ENCODE peak calls at places on chromosomes 16 and 17, in seven cellular contexts. R, K, G, P, M, A and F are unnamed samples.

GRCh38 chr16:23432176-23433128 is 20.5 kb downstream of the COG7 start:
- DNase-seq in R (no peak), M (peak; percentile 14), K (no peak), G (no peak), A (no peak), P (peak; percentile 10), F (no peak)

GRCh38 chr17:16377804-16378400 is 3.0 kb upstream of the UBB start:
- DNase-seq in R (no peak), M (peak; percentile 81), A (no peak), G (peak; percentile 65), K (no peak), P (no peak), F (no peak)

GRCh38 chr17:57288034-57288752 is 31.9 kb downstream of the MSI2 start:
- DNase-seq in M (peak; percentile 24), R (no peak), P (no peak), K (no peak), A (no peak), G (peak; percentile 45), F (no peak)

GRCh38 chr17:80468222-80468621 is 8.2 kb downstream of the NPTX1 start:
- DNase-seq in A (no peak), P (no peak), M (no peak), G (peak; percentile 32), K (no peak), R (no peak), F (no peak)

GRCh38 chr17:41654134-41654907 is 29.9 kb upstream of the KRT17 start:
- DNase-seq in K (no peak), M (no peak), G (no peak), A (no peak), P (no peak), R (no peak), F (no peak)

GRCh38 chr17:7020894-7021664 is 1.8 kb upstream of the BCL6B start:
- DNase-seq in K (no peak), R (no peak), A (no peak), M (no peak), G (no peak), P (no peak), F (no peak)

GRCh38 chr17:75755205-75755901 is 9.6 kb downstream of the GALK1 start:
- DNase-seq in A (peak; percentile 42), K (no peak), P (peak; percentile 49), G (no peak), M (no peak), R (no peak), F (no peak)

GRCh38 chr16:11128211-11129123 is 127.5 kb downstream of the SOCS1 start:
- DNase-seq in K (no peak), P (peak; percentile 68), A (no peak), G (no peak), R (peak; percentile 72), M (peak; percentile 62), F (no peak)

GRCh38 chr17:82216301-82217119 is 3.9 kb upstream of the CCDC57 start:
- DNase-seq in R (no peak), G (peak; percentile 77), A (peak; percentile 79), K (no peak), P (peak; percentile 95), M (peak; percentile 82), F (no peak)

GRCh38 chr17:1629647-1630310 is 1.1 kb upstream of the SLC43A2 start:
- DNase-seq in P (peak; percentile 46), R (peak; percentile 45), G (peak; percentile 59), M (peak; percentile 33), K (no peak), A (peak; percentile 92), F (peak; percentile 46)

GRCh38 chr17:38560503-38561318 is 45.0 kb downstream of the SRCIN1 start:
- DNase-seq in P (no peak), M (peak; percentile 40), K (no peak), G (peak; percentile 57), R (no peak), A (peak; percentile 55), F (no peak)

GRCh38 chr17:18247613-18248001 is 10.9 kb downstream of the FLII start:
- DNase-seq in M (no peak), G (peak; percentile 23), K (no peak), R (no peak), P (no peak), A (no peak), F (no peak)

GRCh38 chr17:77735341-77736206 is 222.9 kb upstream of the TNRC6C start:
- DNase-seq in K (no peak), M (no peak), P (no peak), R (peak; percentile 66), A (no peak), G (peak; percentile 20), F (peak; percentile 24)

GRCh38 chr17:76700290-76700626 is 10.5 kb downstream of the MXRA7 start:
- DNase-seq in R (no peak), A (no peak), G (no peak), K (no peak), M (no peak), P (no peak), F (no peak)

GRCh38 chr16:53100889-53101288 is 46.1 kb downstream of the CHD9 start:
- DNase-seq in A (no peak), P (no peak), G (no peak), R (no peak), M (no peak), K (no peak), F (no peak)

GRCh38 chr17:40168262-40168832 is 8.9 kb upstream of the RAPGEFL1 start:
- DNase-seq in R (peak; percentile 41), G (peak; percentile 82), A (peak; percentile 45), P (peak; percentile 73), K (peak; percentile 41), M (peak; percentile 73), F (peak; percentile 48)

GRCh38 chr16:75477680-75478473 is 13.4 kb upstream of the TMEM170A start:
- DNase-seq in K (no peak), M (no peak), R (no peak), A (no peak), P (no peak), G (no peak), F (no peak)

GRCh38 chr17:47982091-47982617 is 11.2 kb downstream of the CDK5RAP3 start:
- DNase-seq in P (no peak), A (no peak), G (no peak), K (no peak), M (no peak), R (no peak), F (peak; percentile 88)

GRCh38 chr16:17307501-17307900 is 163.3 kb downstream of the XYLT1 start:
- DNase-seq in K (no peak), M (no peak), P (no peak), R (no peak), A (no peak), G (no peak), F (no peak)

GRCh38 chr17:37710344-37710886 is 34.4 kb downstream of the HNF1B start:
- DNase-seq in G (peak; percentile 88), P (peak; percentile 41), K (no peak), R (peak; percentile 48), M (peak; percentile 60), A (peak; percentile 17), F (no peak)

GRCh38 chr16:1929105-1929504 is 10.9 kb upstream of the HS3ST6 start:
- DNase-seq in G (peak; percentile 40), A (peak; percentile 49), R (peak; percentile 41), P (peak; percentile 33), K (no peak), M (no peak), F (peak; percentile 78)